ENCODE peak calls at places on chromosome 3, in eight cellular contexts. One of them, this sample, is unnamed. For H3K4me1, the result is how much of the 10 kb centered on the place peaks cover.

GRCh38 chr3:14410501-14411165 is 8.2 kb downstream of the SLC6A6 start:
- DNase-seq in suprapubic skin: no peak
- DNase-seq in testis: no peak
- DNase-seq in left ventricle myocardium inferior: no peak
- DNase-seq in hepatocyte: no peak
- DNase-seq in heart right ventricle: no peak
- DNase-seq in K562: peak
- DNase-seq in Peyer's patch: no peak
- DNase-seq in this sample: no peak

GRCh38 chr3:187694801-187695200 is 7.6 kb downstream of the RTP2 start:
- DNase-seq in left ventricle myocardium inferior: no peak
- DNase-seq in heart right ventricle: no peak
- DNase-seq in suprapubic skin: no peak
- DNase-seq in K562: no peak
- DNase-seq in hepatocyte: no peak
- DNase-seq in Peyer's patch: no peak
- DNase-seq in testis: no peak
- DNase-seq in this sample: no peak

GRCh38 chr3:189772584-189772983 is 141.4 kb downstream of the TP63 start:
- DNase-seq in heart right ventricle: no peak
- DNase-seq in hepatocyte: peak
- DNase-seq in left ventricle myocardium inferior: no peak
- DNase-seq in suprapubic skin: no peak
- DNase-seq in testis: no peak
- DNase-seq in K562: no peak
- DNase-seq in Peyer's patch: no peak
- DNase-seq in this sample: no peak

GRCh38 chr3:42020681-42021307 is 58.9 kb upstream of the ULK4 start:
- DNase-seq in hepatocyte: no peak
- DNase-seq in heart right ventricle: no peak
- DNase-seq in testis: no peak
- DNase-seq in Peyer's patch: no peak
- DNase-seq in suprapubic skin: no peak
- DNase-seq in left ventricle myocardium inferior: no peak
- DNase-seq in K562: no peak
- DNase-seq in this sample: no peak

GRCh38 chr3:149506540-149506939 is 32.0 kb downstream of the TM4SF4 start:
- DNase-seq in heart right ventricle: no peak
- DNase-seq in left ventricle myocardium inferior: no peak
- DNase-seq in K562: no peak
- DNase-seq in Peyer's patch: no peak
- DNase-seq in testis: no peak
- DNase-seq in hepatocyte: no peak
- DNase-seq in suprapubic skin: no peak
- DNase-seq in this sample: no peak

GRCh38 chr3:168517514-168518071 is 421.9 kb upstream of the GOLIM4 start:
- DNase-seq in left ventricle myocardium inferior: no peak
- DNase-seq in Peyer's patch: no peak
- DNase-seq in suprapubic skin: no peak
- DNase-seq in testis: no peak
- DNase-seq in hepatocyte: peak
- DNase-seq in K562: no peak
- DNase-seq in heart right ventricle: no peak
- DNase-seq in this sample: no peak

GRCh38 chr3:133208184-133208583 is 170.0 kb downstream of the TMEM108 start:
- DNase-seq in left ventricle myocardium inferior: no peak
- DNase-seq in K562: no peak
- DNase-seq in Peyer's patch: no peak
- DNase-seq in testis: no peak
- DNase-seq in hepatocyte: peak
- DNase-seq in suprapubic skin: no peak
- DNase-seq in heart right ventricle: no peak
- DNase-seq in this sample: no peak

GRCh38 chr3:13705702-13706280 is 156.9 kb downstream of the FBLN2 start:
- DNase-seq in hepatocyte: no peak
- DNase-seq in Peyer's patch: no peak
- DNase-seq in suprapubic skin: peak
- DNase-seq in testis: no peak
- DNase-seq in left ventricle myocardium inferior: peak
- DNase-seq in heart right ventricle: no peak
- DNase-seq in K562: no peak
- DNase-seq in this sample: peak

GRCh38 chr3:11522953-11523792 is 120.5 kb downstream of the VGLL4 start:
- DNase-seq in suprapubic skin: peak
- DNase-seq in testis: no peak
- DNase-seq in K562: no peak
- DNase-seq in Peyer's patch: no peak
- DNase-seq in left ventricle myocardium inferior: no peak
- DNase-seq in heart right ventricle: no peak
- DNase-seq in hepatocyte: no peak
- DNase-seq in this sample: no peak

GRCh38 chr3:36991147-36991546 is 1.8 kb downstream of the EPM2AIP1 start:
- DNase-seq in Peyer's patch: no peak
- DNase-seq in suprapubic skin: no peak
- DNase-seq in testis: peak
- DNase-seq in heart right ventricle: no peak
- DNase-seq in left ventricle myocardium inferior: no peak
- DNase-seq in K562: no peak
- DNase-seq in hepatocyte: no peak
- DNase-seq in this sample: no peak

GRCh38 chr3:139300416-139300815 is 43.4 kb upstream of the MRPS22 start:
- DNase-seq in K562: no peak
- DNase-seq in Peyer's patch: no peak
- DNase-seq in heart right ventricle: no peak
- DNase-seq in testis: no peak
- DNase-seq in left ventricle myocardium inferior: no peak
- DNase-seq in hepatocyte: no peak
- DNase-seq in suprapubic skin: no peak
- DNase-seq in this sample: no peak
- H3K4me1 ChIP-seq in K562: under half
- H3K4me1 ChIP-seq in Peyer's patch: under half
- H3K4me1 ChIP-seq in heart right ventricle: under half
- H3K4me1 ChIP-seq in testis: under half
- H3K4me1 ChIP-seq in left ventricle myocardium inferior: under half
- H3K4me1 ChIP-seq in hepatocyte: under half
- H3K4me1 ChIP-seq in suprapubic skin: under half
- H3K4me1 ChIP-seq in this sample: under half

DNA sequence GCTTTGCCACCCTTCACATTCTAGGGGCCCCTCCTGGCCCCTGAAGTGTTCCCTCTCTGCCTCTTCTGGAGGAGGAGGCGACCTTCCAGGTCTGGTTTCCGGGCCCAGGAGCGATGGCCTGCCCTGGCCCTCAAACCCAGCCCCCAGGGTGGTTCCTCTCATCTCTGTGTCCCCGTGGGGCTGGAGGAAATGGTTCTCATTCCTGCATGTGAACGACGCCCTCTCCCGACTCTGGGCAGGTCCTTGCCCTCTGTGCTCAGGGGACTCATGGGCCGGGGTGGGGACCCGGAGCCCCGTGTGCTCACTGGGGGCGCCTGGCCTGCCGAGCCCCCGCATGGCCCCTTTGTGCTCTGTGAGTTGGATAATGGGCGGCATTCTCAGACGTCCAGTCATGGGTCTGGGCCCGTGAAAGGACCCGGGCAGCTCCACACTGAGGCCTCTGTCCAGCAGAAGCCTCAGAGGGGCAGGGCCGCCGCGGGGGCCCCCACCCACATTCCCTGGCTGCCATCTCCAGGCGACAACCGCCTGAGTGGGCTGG is 5.4 kb upstream of the PLXND1 start:
- DNase-seq in suprapubic skin: no peak
- DNase-seq in left ventricle myocardium inferior: peak
- DNase-seq in K562: no peak
- DNase-seq in Peyer's patch: no peak
- DNase-seq in heart right ventricle: peak
- DNase-seq in hepatocyte: no peak
- DNase-seq in testis: no peak
- DNase-seq in this sample: no peak
- H3K4me1 ChIP-seq in suprapubic skin: half or more
- H3K4me1 ChIP-seq in left ventricle myocardium inferior: half or more
- H3K4me1 ChIP-seq in K562: half or more
- H3K4me1 ChIP-seq in Peyer's patch: under half
- H3K4me1 ChIP-seq in heart right ventricle: half or more
- H3K4me1 ChIP-seq in hepatocyte: under half
- H3K4me1 ChIP-seq in testis: under half
- H3K4me1 ChIP-seq in this sample: half or more

DNA sequence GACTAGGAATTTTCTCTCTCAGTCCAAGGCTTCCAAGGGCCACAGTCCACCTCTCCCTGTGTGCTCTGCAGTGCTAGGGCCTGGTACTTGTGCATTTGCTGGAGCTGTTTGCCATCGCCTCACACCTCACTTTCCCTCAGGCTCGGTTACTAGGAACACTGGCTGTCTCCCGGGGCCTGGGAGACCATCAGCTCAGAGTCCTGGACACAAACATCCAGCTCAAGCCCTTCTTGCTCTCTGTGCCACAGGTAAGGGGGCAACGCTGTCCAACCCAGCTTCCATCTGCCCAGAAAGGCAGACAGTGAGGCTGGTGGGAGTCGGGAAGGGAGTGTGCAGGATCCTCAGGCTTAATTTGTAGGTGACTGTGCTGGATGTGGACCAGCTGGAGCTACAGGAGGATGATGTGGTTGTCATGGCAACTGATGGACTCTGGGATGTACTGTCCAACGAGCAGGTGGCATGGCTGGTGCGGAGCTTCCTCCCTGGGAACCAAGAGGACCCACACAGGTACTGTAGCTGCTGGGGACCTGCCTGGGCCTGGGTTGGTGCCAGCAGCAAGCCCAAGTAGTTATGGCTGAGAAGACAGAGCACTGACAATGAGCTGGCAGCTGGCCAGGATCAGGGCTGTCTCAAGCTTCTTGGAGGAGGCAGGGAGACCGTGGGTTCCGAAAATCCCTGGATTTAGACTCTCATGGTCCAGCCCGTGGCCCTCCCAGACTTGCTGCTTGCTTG is 3.4 kb downstream of the PPM1M start:
- DNase-seq in left ventricle myocardium inferior: peak
- DNase-seq in heart right ventricle: peak
- DNase-seq in testis: peak
- DNase-seq in hepatocyte: peak
- DNase-seq in Peyer's patch: no peak
- DNase-seq in K562: peak
- DNase-seq in suprapubic skin: no peak
- DNase-seq in this sample: no peak
- H3K4me1 ChIP-seq in left ventricle myocardium inferior: half or more
- H3K4me1 ChIP-seq in heart right ventricle: under half
- H3K4me1 ChIP-seq in testis: under half
- H3K4me1 ChIP-seq in hepatocyte: under half
- H3K4me1 ChIP-seq in Peyer's patch: under half
- H3K4me1 ChIP-seq in K562: under half
- H3K4me1 ChIP-seq in suprapubic skin: half or more
- H3K4me1 ChIP-seq in this sample: half or more

DNA sequence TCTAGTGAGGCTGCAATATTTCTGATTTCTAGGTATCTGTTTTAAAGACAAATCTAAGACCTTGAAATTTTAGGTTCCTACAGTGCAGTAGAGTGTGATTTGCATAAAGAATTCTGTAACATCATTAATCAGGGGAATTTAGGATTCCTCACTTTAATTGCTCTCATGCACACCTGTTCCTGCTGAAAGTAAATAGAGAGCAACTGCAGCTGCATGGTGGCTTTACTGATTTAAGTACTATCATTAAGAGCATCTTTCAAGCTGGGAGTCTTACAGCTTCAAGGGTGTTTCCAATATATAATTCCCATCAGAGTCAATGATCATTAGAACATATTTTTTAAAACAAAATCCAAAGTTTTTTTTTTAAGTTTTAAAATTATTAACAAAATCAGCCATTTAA is 36.0 kb upstream of the C3orf70 start:
- DNase-seq in hepatocyte: no peak
- DNase-seq in testis: no peak
- DNase-seq in left ventricle myocardium inferior: no peak
- DNase-seq in suprapubic skin: no peak
- DNase-seq in Peyer's patch: no peak
- DNase-seq in heart right ventricle: no peak
- DNase-seq in K562: no peak
- DNase-seq in this sample: no peak
- H3K4me1 ChIP-seq in hepatocyte: under half
- H3K4me1 ChIP-seq in testis: under half
- H3K4me1 ChIP-seq in left ventricle myocardium inferior: under half
- H3K4me1 ChIP-seq in suprapubic skin: under half
- H3K4me1 ChIP-seq in Peyer's patch: under half
- H3K4me1 ChIP-seq in heart right ventricle: under half
- H3K4me1 ChIP-seq in K562: under half
- H3K4me1 ChIP-seq in this sample: under half

GRCh38 chr3:166934879-166935278 is 445.2 kb downstream of the ZBBX start:
- DNase-seq in testis: no peak
- DNase-seq in heart right ventricle: no peak
- DNase-seq in left ventricle myocardium inferior: no peak
- DNase-seq in Peyer's patch: no peak
- DNase-seq in hepatocyte: no peak
- DNase-seq in K562: no peak
- DNase-seq in suprapubic skin: no peak
- DNase-seq in this sample: no peak
- H3K4me1 ChIP-seq in testis: under half
- H3K4me1 ChIP-seq in heart right ventricle: under half
- H3K4me1 ChIP-seq in left ventricle myocardium inferior: under half
- H3K4me1 ChIP-seq in Peyer's patch: under half
- H3K4me1 ChIP-seq in hepatocyte: under half
- H3K4me1 ChIP-seq in K562: under half
- H3K4me1 ChIP-seq in suprapubic skin: under half
- H3K4me1 ChIP-seq in this sample: under half

GRCh38 chr3:57787867-57788623 is 31.9 kb downstream of the SLMAP start:
- DNase-seq in K562: peak
- DNase-seq in testis: no peak
- DNase-seq in suprapubic skin: no peak
- DNase-seq in Peyer's patch: no peak
- DNase-seq in left ventricle myocardium inferior: no peak
- DNase-seq in hepatocyte: no peak
- DNase-seq in heart right ventricle: no peak
- DNase-seq in this sample: no peak

GRCh38 chr3:57792198-57792597 is 36.1 kb downstream of the SLMAP start:
- DNase-seq in left ventricle myocardium inferior: no peak
- DNase-seq in K562: no peak
- DNase-seq in Peyer's patch: no peak
- DNase-seq in testis: no peak
- DNase-seq in suprapubic skin: no peak
- DNase-seq in heart right ventricle: no peak
- DNase-seq in hepatocyte: no peak
- DNase-seq in this sample: no peak

GRCh38 chr3:57788624-57789018 is 32.5 kb downstream of the SLMAP start:
- DNase-seq in hepatocyte: no peak
- DNase-seq in heart right ventricle: no peak
- DNase-seq in left ventricle myocardium inferior: no peak
- DNase-seq in Peyer's patch: no peak
- DNase-seq in K562: no peak
- DNase-seq in suprapubic skin: no peak
- DNase-seq in testis: no peak
- DNase-seq in this sample: no peak

GRCh38 chr3:57793737-57794187 is 37.7 kb downstream of the SLMAP start:
- DNase-seq in left ventricle myocardium inferior: no peak
- DNase-seq in suprapubic skin: no peak
- DNase-seq in K562: no peak
- DNase-seq in hepatocyte: no peak
- DNase-seq in testis: no peak
- DNase-seq in heart right ventricle: no peak
- DNase-seq in Peyer's patch: no peak
- DNase-seq in this sample: no peak

GRCh38 chr3:57791245-57791644 is 35.1 kb downstream of the SLMAP start:
- DNase-seq in testis: no peak
- DNase-seq in heart right ventricle: no peak
- DNase-seq in left ventricle myocardium inferior: no peak
- DNase-seq in suprapubic skin: no peak
- DNase-seq in Peyer's patch: no peak
- DNase-seq in hepatocyte: no peak
- DNase-seq in K562: no peak
- DNase-seq in this sample: no peak
- H3K4me1 ChIP-seq in testis: under half
- H3K4me1 ChIP-seq in heart right ventricle: under half
- H3K4me1 ChIP-seq in left ventricle myocardium inferior: under half
- H3K4me1 ChIP-seq in suprapubic skin: under half
- H3K4me1 ChIP-seq in Peyer's patch: under half
- H3K4me1 ChIP-seq in hepatocyte: under half
- H3K4me1 ChIP-seq in K562: under half
- H3K4me1 ChIP-seq in this sample: under half

GRCh38 chr3:152318512-152318911 is 49.8 kb downstream of the MBNL1 start:
- DNase-seq in K562: no peak
- DNase-seq in suprapubic skin: no peak
- DNase-seq in left ventricle myocardium inferior: no peak
- DNase-seq in Peyer's patch: no peak
- DNase-seq in testis: no peak
- DNase-seq in hepatocyte: no peak
- DNase-seq in heart right ventricle: no peak
- DNase-seq in this sample: no peak
- H3K4me1 ChIP-seq in K562: under half
- H3K4me1 ChIP-seq in suprapubic skin: half or more
- H3K4me1 ChIP-seq in left ventricle myocardium inferior: half or more
- H3K4me1 ChIP-seq in Peyer's patch: under half
- H3K4me1 ChIP-seq in testis: under half
- H3K4me1 ChIP-seq in hepatocyte: under half
- H3K4me1 ChIP-seq in heart right ventricle: half or more
- H3K4me1 ChIP-seq in this sample: half or more